ENCODE peak calls at places on chromosomes 4 and X, in ten cellular contexts. A is pancreas, Y is GM23248, M is sigmoid colon, C is AG04450, U is IMR-90, T is A549, N is suprapubic skin, H is cardiac muscle cell, I is mesendoderm. E is an unnamed sample.

GRCh38 chrX:94401426-94401825 is 727.4 kb downstream of the FAM133A start:
- DNase-seq in A (no peak), Y (no peak), M (no peak), C (no peak), U (no peak), T (no peak), N (no peak), H (no peak), I (no peak), E (no peak)

GRCh38 chr4:38859501-38859900 is 2.9 kb upstream of the TLR6 start:
- DNase-seq in A (no peak), Y (no peak), M (no peak), C (no peak), U (no peak), T (no peak), N (no peak), H (no peak), I (no peak), E (no peak)

GRCh38 chr4:10715696-10716095 is 31.1 kb upstream of the CLNK start:
- DNase-seq in A (no peak), Y (peak), M (no peak), C (no peak), U (peak), T (no peak), N (no peak), H (no peak), I (peak), E (no peak)

GRCh38 chr4:116573540-116573939 is 511.8 kb downstream of the TRAM1L1 start:
- DNase-seq in A (no peak), Y (no peak), M (no peak), C (no peak), U (no peak), T (no peak), N (no peak), H (no peak), I (no peak), E (no peak)

GRCh38 chr4:71338846-71339593 is at the start of gene SLC4A4:
- DNase-seq in A (no peak), Y (peak), M (no peak), C (peak), U (peak), T (no peak), N (no peak), H (no peak), I (no peak), E (no peak)

GRCh38 chr4:93072292-93072691 is 756.3 kb upstream of the ATOH1 start:
- DNase-seq in A (no peak), Y (no peak), M (no peak), C (no peak), U (no peak), T (no peak), N (no peak), H (no peak), I (no peak), E (no peak)

GRCh38 chrX:47568656-47569295 is 7.8 kb downstream of the ARAF start:
- DNase-seq in A (no peak), Y (no peak), M (no peak), C (no peak), U (no peak), T (peak), N (no peak), H (peak), I (peak), E (peak)

GRCh38 chrX:40734956-40735317 is 405 bp downstream of the MED14 start:
- DNase-seq in A (peak), Y (peak), M (peak), C (no peak), U (no peak), T (peak), N (no peak), H (no peak), I (no peak), E (peak)

GRCh38 chr4:54971474-54971950 is 153.9 kb downstream of the KDR start:
- DNase-seq in A (no peak), Y (peak), M (no peak), C (peak), U (peak), T (peak), N (no peak), H (peak), I (peak), E (no peak)

GRCh38 chr4:136900706-136901105 is 631.6 kb downstream of the PCDH18 start:
- DNase-seq in A (no peak), Y (no peak), M (no peak), C (no peak), U (no peak), T (no peak), N (no peak), H (no peak), I (no peak), E (no peak)

GRCh38 chrX:16828126-16828908 is 41.8 kb downstream of the RBBP7 start:
- DNase-seq in A (no peak), Y (peak), M (peak), C (peak), U (peak), T (no peak), N (no peak), H (no peak), I (no peak), E (no peak)

GRCh38 chr4:89298788-89299152 is 8.8 kb downstream of the GPRIN3 start:
- DNase-seq in A (no peak), Y (peak), M (no peak), C (no peak), U (no peak), T (no peak), N (no peak), H (peak), I (no peak), E (no peak)

GRCh38 chr4:4995103-4995761 is 24.0 kb downstream of the CYTL1 start:
- DNase-seq in A (peak), Y (peak), M (peak), C (peak), U (peak), T (peak), N (peak), H (peak), I (peak), E (peak)

GRCh38 chr4:6688879-6689505 is 4.7 kb upstream of the S100P start:
- DNase-seq in A (no peak), Y (peak), M (no peak), C (peak), U (peak), T (peak), N (no peak), H (no peak), I (peak), E (no peak)

GRCh38 chrX:136209016-136209738 is 42.0 kb downstream of the MAP7D3 start:
- DNase-seq in A (no peak), Y (peak), M (peak), C (no peak), U (peak), T (peak), N (peak), H (peak), I (peak), E (peak)

GRCh38 chr4:102253860-102254259 is 91.4 kb downstream of the SLC39A8 start:
- DNase-seq in A (no peak), Y (no peak), M (no peak), C (no peak), U (no peak), T (no peak), N (no peak), H (no peak), I (no peak), E (no peak)

GRCh38 chr4:186651181-186651603 is 72.5 kb downstream of the FAT1 start:
- DNase-seq in A (no peak), Y (no peak), M (no peak), C (no peak), U (no peak), T (no peak), N (no peak), H (no peak), I (no peak), E (no peak)

GRCh38 chr4:76738081-76738931 is 159.6 kb downstream of the SOWAHB start:
- DNase-seq in A (no peak), Y (peak), M (peak), C (peak), U (peak), T (no peak), N (no peak), H (no peak), I (no peak), E (no peak)

GRCh38 chr4:20622701-20623100 is 77.6 kb upstream of the PACRGL start:
- DNase-seq in A (no peak), Y (no peak), M (no peak), C (no peak), U (no peak), T (no peak), N (no peak), H (no peak), I (no peak), E (no peak)

GRCh38 chrX:69808375-69808774 is 192.5 kb downstream of the EDA start:
- DNase-seq in A (no peak), Y (no peak), M (no peak), C (no peak), U (no peak), T (no peak), N (no peak), H (no peak), I (no peak), E (no peak)

GRCh38 chrX:24732705-24733104 is 39.0 kb downstream of the POLA1 start:
- DNase-seq in A (no peak), Y (peak), M (no peak), C (no peak), U (peak), T (no peak), N (no peak), H (no peak), I (no peak), E (no peak)

GRCh38 chrX:7055386-7056137 is 92.0 kb upstream of the STS start:
- DNase-seq in A (no peak), Y (no peak), M (no peak), C (no peak), U (no peak), T (no peak), N (no peak), H (no peak), I (no peak), E (no peak)

GRCh38 chrX:134528936-134529335 is 69.0 kb downstream of the HPRT1 start:
- DNase-seq in A (no peak), Y (no peak), M (no peak), C (no peak), U (no peak), T (no peak), N (no peak), H (no peak), I (no peak), E (no peak)

GRCh38 chr4:56424697-56425514 is 10.5 kb downstream of the PPAT start:
- DNase-seq in A (no peak), Y (peak), M (no peak), C (no peak), U (peak), T (peak), N (no peak), H (peak), I (no peak), E (no peak)

GRCh38 chrX:42098897-42099296 is 175.5 kb upstream of the CASK start:
- DNase-seq in A (no peak), Y (no peak), M (no peak), C (no peak), U (no peak), T (no peak), N (no peak), H (peak), I (no peak), E (no peak)

GRCh38 chrX:104450316-104450715 is 115.7 kb upstream of the IL1RAPL2 start:
- DNase-seq in A (no peak), Y (no peak), M (no peak), C (no peak), U (no peak), T (no peak), N (no peak), H (no peak), I (no peak), E (no peak)

GRCh38 chr4:143207555-143207954 is 22.8 kb downstream of the USP38 start:
- DNase-seq in A (no peak), Y (peak), M (no peak), C (no peak), U (peak), T (no peak), N (no peak), H (no peak), I (peak), E (no peak)

GRCh38 chrX:50579955-50580354 is 109.3 kb upstream of the DGKK start:
- DNase-seq in A (peak), Y (peak), M (no peak), C (peak), U (peak), T (peak), N (no peak), H (peak), I (peak), E (peak)

GRCh38 chr4:2251073-2251794 is 9.3 kb upstream of the HAUS3 start:
- DNase-seq in A (peak), Y (no peak), M (peak), C (no peak), U (no peak), T (no peak), N (peak), H (no peak), I (no peak), E (peak)

GRCh38 chr4:2105559-2105958 is 46.4 kb downstream of the NAT8L start:
- DNase-seq in A (no peak), Y (peak), M (no peak), C (no peak), U (peak), T (no peak), N (no peak), H (no peak), I (no peak), E (no peak)

GRCh38 chr4:6465985-6466384 is 6.4 kb downstream of the PPP2R2C start:
- DNase-seq in A (no peak), Y (no peak), M (peak), C (no peak), U (no peak), T (no peak), N (no peak), H (no peak), I (no peak), E (no peak)

GRCh38 chrX:97685753-97686152 is 802.0 kb downstream of the RPA4 start:
- DNase-seq in A (no peak), Y (peak), M (no peak), C (no peak), U (peak), T (peak), N (no peak), H (peak), I (peak), E (peak)

GRCh38 chr4:118280501-118281218 is 72.1 kb downstream of the PRSS12 start:
- DNase-seq in A (peak), Y (peak), M (no peak), C (peak), U (peak), T (peak), N (no peak), H (peak), I (peak), E (peak)

DNA sequence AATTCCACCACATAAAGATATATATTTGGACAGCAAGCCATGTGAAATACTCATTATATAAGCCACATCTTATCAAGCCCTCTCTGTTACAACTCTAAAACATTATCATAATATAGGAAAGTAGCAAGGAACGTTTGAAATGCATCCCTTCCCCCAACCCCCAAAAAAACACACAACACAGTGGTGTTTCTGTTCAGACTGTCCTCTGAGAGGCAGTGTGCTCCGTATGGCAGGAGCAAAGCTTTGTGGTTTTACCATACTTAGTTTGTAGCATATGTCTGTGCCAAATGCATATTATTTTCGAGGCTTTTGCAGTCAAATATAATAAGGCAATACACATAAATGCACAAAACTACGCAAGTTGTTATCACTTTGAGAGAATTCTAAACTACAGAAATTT is 194.2 kb downstream of the RAPGEF2 start:
- DNase-seq in A (no peak), Y (no peak), M (no peak), C (no peak), U (peak), T (no peak), N (no peak), H (no peak), I (no peak), E (no peak)
- H3K27ac ChIP-seq in A (no peak), Y (no peak), M (no peak), C (no peak), U (no peak), T (peak), N (no peak), H (no peak), I (no peak), E (no peak)

GRCh38 chr4:173507471-173508385 is 22.3 kb downstream of the HAND2 start:
- DNase-seq in A (no peak), Y (no peak), M (no peak), C (no peak), U (no peak), T (no peak), N (no peak), H (peak), I (peak), E (no peak)

GRCh38 chr4:173511787-173512361 is 18.2 kb downstream of the HAND2 start:
- DNase-seq in A (no peak), Y (no peak), M (no peak), C (no peak), U (no peak), T (no peak), N (no peak), H (no peak), I (no peak), E (no peak)

GRCh38 chr4:173506780-173507211 is 23.2 kb downstream of the HAND2 start:
- DNase-seq in A (no peak), Y (no peak), M (peak), C (no peak), U (no peak), T (no peak), N (peak), H (no peak), I (peak), E (peak)

GRCh38 chr4:173508386-173509002 is 21.5 kb downstream of the HAND2 start:
- DNase-seq in A (no peak), Y (peak), M (peak), C (no peak), U (no peak), T (no peak), N (no peak), H (peak), I (peak), E (no peak)

GRCh38 chr4:173509031-173510001 is 20.7 kb downstream of the HAND2 start:
- DNase-seq in A (no peak), Y (peak), M (peak), C (no peak), U (no peak), T (no peak), N (no peak), H (peak), I (peak), E (no peak)
- H3K4me3 ChIP-seq in A (peak), Y (peak), M (peak), C (peak), U (peak), T (no peak), N (peak), H (peak), I (peak), E (no peak)

DNA sequence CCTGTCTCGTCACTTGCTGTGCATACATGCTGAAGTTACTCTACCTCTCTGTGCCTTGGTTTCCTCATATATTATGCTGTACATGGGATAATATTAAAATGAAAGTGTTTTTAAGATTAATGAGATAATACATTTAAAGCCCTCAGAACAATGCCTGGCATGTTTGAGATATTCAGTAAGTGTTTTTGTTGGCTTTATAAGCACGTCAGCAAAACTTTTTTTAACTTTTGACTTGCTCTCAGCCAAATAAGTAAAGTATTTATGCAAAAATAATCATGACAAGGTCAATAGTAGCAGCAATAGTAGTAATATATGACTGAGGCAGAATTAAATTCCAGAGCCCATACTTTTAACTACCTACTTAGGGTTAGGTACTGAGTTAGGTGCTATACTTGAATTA is 29.2 kb downstream of the LIMCH1 start:
- DNase-seq in A (no peak), Y (no peak), M (no peak), C (no peak), U (no peak), T (no peak), N (no peak), H (no peak), I (no peak), E (no peak)
- H3K27ac ChIP-seq in A (no peak), Y (no peak), M (no peak), C (no peak), U (no peak), T (no peak), N (no peak), H (no peak), I (no peak), E (no peak)

GRCh38 chr4:125703443-125703842 is 388.7 kb downstream of the FAT4 start:
- DNase-seq in A (no peak), Y (peak), M (no peak), C (no peak), U (peak), T (no peak), N (no peak), H (no peak), I (no peak), E (no peak)
- H3K4me3 ChIP-seq in A (no peak), Y (no peak), M (no peak), C (no peak), U (no peak), T (no peak), N (no peak), H (no peak), I (no peak), E (no peak)

DNA sequence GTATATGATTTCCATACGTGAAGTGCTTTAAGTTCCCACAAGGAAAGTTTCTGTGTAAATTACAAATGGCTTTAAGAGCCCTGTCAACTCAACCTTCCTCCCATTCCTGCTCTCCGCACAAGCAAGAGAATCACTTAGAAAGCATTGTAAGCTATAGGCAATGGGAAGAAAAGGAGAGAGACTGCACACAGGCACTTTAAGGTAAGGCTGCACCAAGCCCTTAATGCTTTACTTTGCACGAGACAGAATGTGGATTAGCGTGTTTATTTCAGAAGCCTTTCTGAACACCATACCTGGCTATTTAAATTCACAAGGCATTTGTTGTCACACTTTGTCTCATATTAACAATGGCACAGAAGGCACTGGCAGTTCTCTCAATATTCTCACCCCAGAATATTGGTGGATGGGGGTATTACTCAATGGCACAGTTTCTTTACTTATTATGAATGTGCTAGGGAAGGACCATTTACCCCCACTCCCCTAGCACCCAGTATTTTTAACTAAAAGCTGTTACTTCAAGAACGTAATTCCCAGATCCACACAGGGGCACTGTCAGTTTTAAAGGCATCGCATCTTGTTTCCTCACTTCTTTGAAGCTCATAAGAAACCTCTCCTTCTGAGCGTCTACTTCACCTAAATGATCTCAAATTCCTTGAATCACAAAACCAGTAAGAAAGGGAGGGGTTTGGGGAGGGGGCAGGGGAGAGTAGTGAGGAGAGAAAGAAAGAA is 150.0 kb downstream of the MAML3 start:
- DNase-seq in A (no peak), Y (no peak), M (no peak), C (no peak), U (peak), T (no peak), N (no peak), H (peak), I (no peak), E (no peak)
- H3K27ac ChIP-seq in A (peak), Y (peak), M (peak), C (no peak), U (no peak), T (peak), N (peak), H (no peak), I (no peak), E (peak)

GRCh38 chrX:129782706-129783105 is 3.0 kb downstream of the SASH3 start:
- DNase-seq in A (no peak), Y (no peak), M (no peak), C (no peak), U (no peak), T (no peak), N (no peak), H (no peak), I (no peak), E (no peak)
- H3K4me3 ChIP-seq in A (no peak), Y (no peak), M (no peak), C (no peak), U (no peak), T (no peak), N (no peak), H (no peak), I (no peak), E (no peak)

GRCh38 chr4:130074096-130074495 is 978.1 kb downstream of the C4orf33 start:
- DNase-seq in A (peak), Y (no peak), M (no peak), C (no peak), U (no peak), T (no peak), N (no peak), H (no peak), I (no peak), E (no peak)
- H3K27ac ChIP-seq in A (no peak), Y (no peak), M (no peak), C (no peak), U (no peak), T (no peak), N (no peak), H (no peak), I (no peak), E (no peak)

GRCh38 chr4:152014280-152014679 is 253.5 kb upstream of the GATB start:
- DNase-seq in A (no peak), Y (no peak), M (no peak), C (no peak), U (no peak), T (no peak), N (no peak), H (no peak), I (no peak), E (no peak)
- H3K4me3 ChIP-seq in A (no peak), Y (no peak), M (no peak), C (no peak), U (no peak), T (no peak), N (no peak), H (no peak), I (no peak), E (no peak)

E was measured in WERI-Rb-1.